ENCODE peak calls at places on chromosomes 11 and 22, in eight cellular contexts. N is head of caudate nucleus; Z is GM18507; J is stimulated activated CD8-positive, alpha-beta memory T cell treated with anti-CD3 and anti-CD28 coated beads, Interleukin-15, amount 100 ng/mL, for 24 hours; P is gastrocnemius medialis; T is stimulated activated CD4-positive, alpha-beta T cell treated with anti-CD3 and anti-CD28 coated beads, Interleukin-4, amount 100 ng/mL, for 48 hours; U is DMS79 treated with DMSO at 0.1 percent for 48 hours; D is AG09309. L is an unnamed sample.
A peak's percentile ranks its signal among the peaks of the same experiment; 100 is the strongest.

GRCh38 chr11:34501500-34501899 is 12.1 kb downstream of the ELF5 start:
- DNase-seq in D (peak; percentile 73), Z (no peak), P (peak; percentile 25), N (peak; percentile 25), J (no peak), T (no peak), U (peak; percentile 73), L (no peak)

GRCh38 chr11:69641681-69642548 is 959 bp downstream of the CCND1 start:
- DNase-seq in T (no peak), N (no peak), P (no peak), U (no peak), Z (no peak), J (no peak), D (no peak), L (no peak)

GRCh38 chr22:48098243-48098935 is 1335.9 kb downstream of the TBC1D22A start:
- DNase-seq in N (no peak), T (no peak), D (no peak), J (no peak), P (no peak), Z (peak; percentile 76), U (no peak), L (no peak)

GRCh38 chr11:96278039-96278897 is 64.7 kb downstream of the MAML2 start:
- DNase-seq in Z (no peak), N (no peak), U (no peak), D (no peak), T (no peak), P (no peak), J (no peak), L (no peak)

GRCh38 chr11:44833869-44834452 is 107.2 kb downstream of the TSPAN18 start:
- DNase-seq in U (no peak), D (no peak), P (no peak), T (no peak), N (no peak), J (no peak), Z (no peak), L (no peak)

GRCh38 chr11:87223816-87224215 is 186.1 kb downstream of the TMEM135 start:
- DNase-seq in J (no peak), Z (no peak), D (peak; percentile 33), N (no peak), U (no peak), P (no peak), T (no peak), L (no peak)

GRCh38 chr22:38413085-38414008 is 41.7 kb downstream of the KCNJ4 start:
- DNase-seq in U (no peak), D (no peak), Z (no peak), J (no peak), N (peak; percentile 82), P (no peak), T (no peak), L (no peak)

GRCh38 chr22:31229402-31230140 is 17.5 kb downstream of the LIMK2 start:
- DNase-seq in N (no peak), Z (no peak), P (peak; percentile 39), U (no peak), T (no peak), J (no peak), D (no peak), L (no peak)

GRCh38 chr11:131810511-131810910 is 440.1 kb downstream of the NTM start:
- DNase-seq in D (no peak), N (no peak), Z (no peak), T (no peak), J (no peak), P (no peak), U (no peak), L (no peak)

GRCh38 chr22:24768537-24769374 is 5.8 kb downstream of the PIWIL3 start:
- DNase-seq in U (peak; percentile 17), Z (peak; percentile 12), D (no peak), N (peak; percentile 41), J (peak; percentile 14), T (peak; percentile 38), P (peak; percentile 16), L (peak; percentile 27)

GRCh38 chr22:32947581-32947980 is 110.6 kb downstream of the SYN3 start:
- DNase-seq in D (no peak), T (no peak), N (no peak), Z (no peak), J (no peak), P (no peak), U (no peak), L (no peak)

GRCh38 chr11:22656128-22656527 is 10.3 kb upstream of the GAS2 start:
- DNase-seq in Z (no peak), T (no peak), D (no peak), N (no peak), U (no peak), J (no peak), P (no peak), L (no peak)

GRCh38 chr11:118049771-118050170 is 27.1 kb upstream of the TMPRSS4 start:
- DNase-seq in J (no peak), T (no peak), P (no peak), N (no peak), D (no peak), U (no peak), Z (no peak), L (no peak)

GRCh38 chr11:16921019-16921418 is 93.2 kb downstream of the PLEKHA7 start:
- DNase-seq in N (no peak), P (no peak), U (no peak), Z (no peak), T (no peak), D (no peak), J (no peak), L (no peak)

GRCh38 chr22:46734830-46735453 is 3.1 kb downstream of the CERK start:
- DNase-seq in T (no peak), Z (no peak), P (no peak), J (no peak), U (peak; percentile 67), N (no peak), D (no peak), L (peak; percentile 64)

GRCh38 chr11:85710912-85711311 is 24.9 kb upstream of the CCDC89 start:
- DNase-seq in U (no peak), T (no peak), D (no peak), J (no peak), Z (no peak), N (no peak), P (no peak), L (no peak)

GRCh38 chr11:78100276-78101040 is 20.8 kb upstream of the NDUFC2 start:
- DNase-seq in Z (no peak), P (no peak), D (no peak), N (no peak), T (no peak), J (no peak), U (peak; percentile 100), L (no peak)

GRCh38 chr22:25282346-25282670 is 62.9 kb downstream of the CRYBB2 start:
- DNase-seq in J (no peak), Z (no peak), U (no peak), D (no peak), P (no peak), N (no peak), T (no peak), L (no peak)

GRCh38 chr11:69914286-69915150 is 95.3 kb upstream of the FGF3 start:
- DNase-seq in P (no peak), D (no peak), T (no peak), U (no peak), Z (no peak), N (no peak), J (no peak), L (no peak)

GRCh38 chr11:66133216-66133775 is 63.2 kb downstream of the PACS1 start:
- DNase-seq in N (no peak), U (peak; percentile 78), P (no peak), T (no peak), Z (no peak), J (no peak), D (no peak), L (no peak)

GRCh38 chr11:111462329-111462728 is 49.9 kb downstream of the BTG4 start:
- DNase-seq in N (no peak), J (no peak), Z (no peak), U (no peak), T (no peak), D (no peak), P (no peak), L (no peak)

GRCh38 chr11:130909650-130910049 is 6.6 kb downstream of the SNX19 start:
- DNase-seq in Z (no peak), U (no peak), P (no peak), N (no peak), T (no peak), D (peak; percentile 37), J (no peak), L (no peak)

GRCh38 chr11:63858628-63859550 is 20.0 kb downstream of the MARK2 start:
- DNase-seq in P (peak; percentile 59), Z (no peak), D (no peak), N (no peak), T (no peak), J (no peak), U (no peak), L (no peak)

GRCh38 chr11:3195251-3196160 is 23.1 kb downstream of the MRGPRG start:
- DNase-seq in D (no peak), N (peak; percentile 2), P (no peak), Z (no peak), J (no peak), T (no peak), U (no peak), L (no peak)

GRCh38 chr11:92224394-92225205 is at the start of gene FAT3:
- DNase-seq in J (no peak), U (peak; percentile 73), N (peak; percentile 74), Z (no peak), P (no peak), D (peak; percentile 3), T (no peak), L (no peak)

GRCh38 chr11:35654711-35655110 is 7.9 kb upstream of the TRIM44 start:
- DNase-seq in N (no peak), Z (no peak), P (no peak), U (no peak), J (no peak), D (no peak), T (no peak), L (no peak)

GRCh38 chr11:13433437-13433836 is 29.6 kb downstream of the BTBD10 start:
- DNase-seq in J (no peak), P (no peak), Z (no peak), D (no peak), N (no peak), T (no peak), U (no peak), L (no peak)

GRCh38 chr22:18068991-18069390 is 8.8 kb upstream of the PEX26 start:
- DNase-seq in Z (no peak), N (no peak), D (no peak), T (no peak), P (no peak), U (no peak), J (no peak), L (no peak)

GRCh38 chr11:64341851-64342791 is 2.1 kb downstream of the CCDC88B start:
- DNase-seq in J (peak; percentile 84), P (peak; percentile 92), Z (peak; percentile 88), D (no peak), N (peak; percentile 93), T (peak; percentile 96), U (no peak), L (peak; percentile 98)